ENCODE peak calls at places on chromosomes 2 and 18, in four cellular contexts. One of them, this sample, is unnamed.

GRCh38 chr18:24631238-24632025 is 171.0 kb downstream of the HRH4 start:
- DNase-seq in right lobe of liver: no peak
- DNase-seq in AG09309: no peak
- DNase-seq in prostate gland: no peak
- DNase-seq in this sample: no peak

GRCh38 chr18:59470627-59471121 is 111.6 kb upstream of the LMAN1 start:
- DNase-seq in right lobe of liver: no peak
- DNase-seq in AG09309: no peak
- DNase-seq in prostate gland: peak
- DNase-seq in this sample: no peak

GRCh38 chr18:50578030-50578429 is 18.1 kb downstream of the MAPK4 start:
- DNase-seq in right lobe of liver: no peak
- DNase-seq in AG09309: no peak
- DNase-seq in prostate gland: no peak
- DNase-seq in this sample: no peak

GRCh38 chr2:10495311-10495987 is 47.3 kb upstream of the ODC1 start:
- DNase-seq in right lobe of liver: no peak
- DNase-seq in AG09309: no peak
- DNase-seq in prostate gland: no peak
- DNase-seq in this sample: no peak

GRCh38 chr2:120287183-120288015 is 34.7 kb downstream of the RALB start:
- DNase-seq in right lobe of liver: no peak
- DNase-seq in AG09309: peak
- DNase-seq in prostate gland: no peak
- DNase-seq in this sample: no peak

GRCh38 chr2:119644186-119644585 is 34.8 kb upstream of the TMEM177 start:
- DNase-seq in right lobe of liver: no peak
- DNase-seq in AG09309: no peak
- DNase-seq in prostate gland: no peak
- DNase-seq in this sample: no peak

GRCh38 chr2:40716879-40717278 is 265.0 kb upstream of the SLC8A1 start:
- DNase-seq in right lobe of liver: no peak
- DNase-seq in AG09309: peak
- DNase-seq in prostate gland: no peak
- DNase-seq in this sample: peak

GRCh38 chr2:196166876-196167275 is 4.5 kb downstream of the STK17B start:
- DNase-seq in right lobe of liver: no peak
- DNase-seq in AG09309: no peak
- DNase-seq in prostate gland: no peak
- DNase-seq in this sample: no peak

GRCh38 chr2:144780983-144781382 is 261.1 kb upstream of the ZEB2 start:
- DNase-seq in right lobe of liver: no peak
- DNase-seq in AG09309: peak
- DNase-seq in prostate gland: no peak
- DNase-seq in this sample: no peak

GRCh38 chr2:109514857-109515256 is 98.9 kb downstream of the SEPTIN10 start:
- DNase-seq in right lobe of liver: no peak
- DNase-seq in AG09309: no peak
- DNase-seq in prostate gland: no peak
- DNase-seq in this sample: no peak

GRCh38 chr2:16664052-16664731 is 1.4 kb downstream of the CYRIA start:
- DNase-seq in right lobe of liver: no peak
- DNase-seq in AG09309: no peak
- DNase-seq in prostate gland: peak
- DNase-seq in this sample: peak

GRCh38 chr2:203328735-203329549 is 748 bp downstream of the ABI2 start:
- DNase-seq in right lobe of liver: peak
- DNase-seq in AG09309: no peak
- DNase-seq in prostate gland: peak
- DNase-seq in this sample: peak

GRCh38 chr2:120461546-120462537 is 115.9 kb downstream of the INHBB start:
- DNase-seq in right lobe of liver: no peak
- DNase-seq in AG09309: no peak
- DNase-seq in prostate gland: no peak
- DNase-seq in this sample: no peak

GRCh38 chr18:75491361-75491760 is 63.9 kb upstream of the SMIM21 start:
- DNase-seq in right lobe of liver: no peak
- DNase-seq in AG09309: no peak
- DNase-seq in prostate gland: no peak
- DNase-seq in this sample: no peak

GRCh38 chr2:171289938-171290480 is 129.3 kb upstream of the TLK1 start:
- DNase-seq in right lobe of liver: no peak
- DNase-seq in AG09309: no peak
- DNase-seq in prostate gland: no peak
- DNase-seq in this sample: no peak

GRCh38 chr2:237866119-237866621 is 6.7 kb downstream of the RAMP1 start:
- DNase-seq in right lobe of liver: no peak
- DNase-seq in AG09309: no peak
- DNase-seq in prostate gland: no peak
- DNase-seq in this sample: peak

GRCh38 chr2:28754321-28754720 is 2.7 kb downstream of the PPP1CB start:
- DNase-seq in right lobe of liver: no peak
- DNase-seq in AG09309: no peak
- DNase-seq in prostate gland: no peak
- DNase-seq in this sample: no peak

GRCh38 chr18:72672364-72673151 is 128.4 kb upstream of the CBLN2 start:
- DNase-seq in right lobe of liver: no peak
- DNase-seq in AG09309: peak
- DNase-seq in prostate gland: no peak
- DNase-seq in this sample: no peak

GRCh38 chr2:24926602-24927252 is 6.7 kb upstream of the ADCY3 start:
- DNase-seq in right lobe of liver: no peak
- DNase-seq in AG09309: no peak
- DNase-seq in prostate gland: no peak
- DNase-seq in this sample: peak

GRCh38 chr2:168995744-168996143 is 35.4 kb downstream of the ABCB11 start:
- DNase-seq in right lobe of liver: no peak
- DNase-seq in AG09309: no peak
- DNase-seq in prostate gland: no peak
- DNase-seq in this sample: no peak

GRCh38 chr2:105396254-105397024 is 2.4 kb downstream of the FHL2 start:
- DNase-seq in right lobe of liver: peak
- DNase-seq in AG09309: peak
- DNase-seq in prostate gland: no peak
- DNase-seq in this sample: peak

GRCh38 chr2:26979761-26980160 is 9.3 kb downstream of the MAPRE3 start:
- DNase-seq in right lobe of liver: no peak
- DNase-seq in AG09309: no peak
- DNase-seq in prostate gland: no peak
- DNase-seq in this sample: no peak

GRCh38 chr2:136134126-136134525 is 16.2 kb upstream of the CXCR4 start:
- DNase-seq in right lobe of liver: no peak
- DNase-seq in AG09309: no peak
- DNase-seq in prostate gland: no peak
- DNase-seq in this sample: no peak

GRCh38 chr2:106032676-106033075 is 161.4 kb downstream of the UXS1 start:
- DNase-seq in right lobe of liver: no peak
- DNase-seq in AG09309: no peak
- DNase-seq in prostate gland: no peak
- DNase-seq in this sample: no peak

GRCh38 chr18:10017048-10017447 is 103.2 kb downstream of the VAPA start:
- DNase-seq in right lobe of liver: no peak
- DNase-seq in AG09309: no peak
- DNase-seq in prostate gland: no peak
- DNase-seq in this sample: no peak

GRCh38 chr2:99032786-99033185 is 96.8 kb upstream of the CRACDL start:
- DNase-seq in right lobe of liver: no peak
- DNase-seq in AG09309: no peak
- DNase-seq in prostate gland: no peak
- DNase-seq in this sample: no peak

GRCh38 chr2:111168528-111168929 is 47.8 kb downstream of the BCL2L11 start:
- DNase-seq in right lobe of liver: peak
- DNase-seq in AG09309: peak
- DNase-seq in prostate gland: no peak
- DNase-seq in this sample: peak

GRCh38 chr2:211534655-211535054 is 978.3 kb downstream of the CPS1 start:
- DNase-seq in right lobe of liver: no peak
- DNase-seq in AG09309: no peak
- DNase-seq in prostate gland: no peak
- DNase-seq in this sample: no peak

GRCh38 chr18:50594931-50595330 is 35.0 kb downstream of the MAPK4 start:
- DNase-seq in right lobe of liver: no peak
- DNase-seq in AG09309: no peak
- DNase-seq in prostate gland: no peak
- DNase-seq in this sample: no peak

GRCh38 chr2:57760448-57760847 is 286.2 kb upstream of the VRK2 start:
- DNase-seq in right lobe of liver: no peak
- DNase-seq in AG09309: no peak
- DNase-seq in prostate gland: no peak
- DNase-seq in this sample: no peak

GRCh38 chr2:57759822-57760300 is 286.7 kb upstream of the VRK2 start:
- DNase-seq in right lobe of liver: peak
- DNase-seq in AG09309: peak
- DNase-seq in prostate gland: peak
- DNase-seq in this sample: peak

GRCh38 chr2:57753636-57754035 is 293.0 kb upstream of the VRK2 start:
- DNase-seq in right lobe of liver: no peak
- DNase-seq in AG09309: no peak
- DNase-seq in prostate gland: no peak
- DNase-seq in this sample: no peak

GRCh38 chr2:57758686-57759085 is 287.9 kb upstream of the VRK2 start:
- DNase-seq in right lobe of liver: no peak
- DNase-seq in AG09309: no peak
- DNase-seq in prostate gland: no peak
- DNase-seq in this sample: no peak

GRCh38 chr2:57759131-57759530 is 287.5 kb upstream of the VRK2 start:
- DNase-seq in right lobe of liver: no peak
- DNase-seq in AG09309: no peak
- DNase-seq in prostate gland: no peak
- DNase-seq in this sample: no peak
- H3K4me3 ChIP-seq in right lobe of liver: no peak
- H3K4me3 ChIP-seq in AG09309: no peak
- H3K4me3 ChIP-seq in prostate gland: no peak
- H3K4me3 ChIP-seq in this sample: no peak

GRCh38 chr2:44804406-44805235 is 136.9 kb upstream of the SIX3 start:
- DNase-seq in right lobe of liver: no peak
- DNase-seq in AG09309: no peak
- DNase-seq in prostate gland: no peak
- DNase-seq in this sample: no peak
- TF ChIP-seq CTCF in right lobe of liver: no peak
- TF ChIP-seq CTCF in AG09309: no peak
- TF ChIP-seq CTCF in prostate gland: no peak
- TF ChIP-seq CTCF in this sample: no peak

GRCh38 chr2:1011018-1011405 is 60.4 kb downstream of the SNTG2 start:
- DNase-seq in right lobe of liver: no peak
- DNase-seq in AG09309: no peak
- DNase-seq in prostate gland: no peak
- DNase-seq in this sample: no peak

GRCh38 chr2:1014802-1015201 is 64.2 kb downstream of the SNTG2 start:
- DNase-seq in right lobe of liver: no peak
- DNase-seq in AG09309: no peak
- DNase-seq in prostate gland: no peak
- DNase-seq in this sample: no peak

GRCh38 chr2:1011985-1012384 is 61.3 kb downstream of the SNTG2 start:
- DNase-seq in right lobe of liver: no peak
- DNase-seq in AG09309: no peak
- DNase-seq in prostate gland: no peak
- DNase-seq in this sample: no peak

GRCh38 chr2:1010373-1011017 is 59.8 kb downstream of the SNTG2 start:
- DNase-seq in right lobe of liver: no peak
- DNase-seq in AG09309: no peak
- DNase-seq in prostate gland: no peak
- DNase-seq in this sample: no peak
- H3K4me3 ChIP-seq in right lobe of liver: no peak
- H3K4me3 ChIP-seq in AG09309: no peak
- H3K4me3 ChIP-seq in prostate gland: no peak
- H3K4me3 ChIP-seq in this sample: no peak

DNA sequence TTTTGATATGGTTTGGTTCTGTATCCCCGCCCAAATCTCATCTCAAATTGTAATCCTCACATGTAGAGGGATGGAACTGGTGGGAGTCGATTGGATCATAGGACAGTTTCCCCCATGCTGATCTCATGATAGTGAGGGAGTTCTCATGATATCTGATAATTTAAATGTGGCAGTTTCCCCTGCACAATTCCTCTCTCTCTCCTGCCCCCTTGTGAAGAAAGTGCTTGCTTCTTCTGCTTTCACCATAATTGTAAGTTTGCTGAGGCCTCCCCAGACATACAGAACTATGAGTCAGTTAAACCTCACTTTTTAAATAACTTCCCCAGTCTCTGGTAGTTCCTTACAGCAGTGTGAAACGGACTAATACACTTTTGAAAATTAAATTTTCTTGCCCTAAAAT is 12.3 kb upstream of the KCNJ3 start:
- DNase-seq in right lobe of liver: no peak
- DNase-seq in AG09309: no peak
- DNase-seq in prostate gland: no peak
- DNase-seq in this sample: no peak
- TF ChIP-seq CTCF in right lobe of liver: peak
- TF ChIP-seq CTCF in AG09309: no peak
- TF ChIP-seq CTCF in prostate gland: no peak
- TF ChIP-seq CTCF in this sample: no peak

GRCh38 chr2:68799138-68799537 is 64.5 kb downstream of the ARHGAP25 start:
- DNase-seq in right lobe of liver: no peak
- DNase-seq in AG09309: no peak
- DNase-seq in prostate gland: peak
- DNase-seq in this sample: no peak

GRCh38 chr2:68800517-68800916 is 65.9 kb downstream of the ARHGAP25 start:
- DNase-seq in right lobe of liver: no peak
- DNase-seq in AG09309: no peak
- DNase-seq in prostate gland: no peak
- DNase-seq in this sample: no peak

GRCh38 chr2:68799615-68800400 is 65.2 kb downstream of the ARHGAP25 start:
- DNase-seq in right lobe of liver: no peak
- DNase-seq in AG09309: no peak
- DNase-seq in prostate gland: peak
- DNase-seq in this sample: no peak

GRCh38 chr2:68798574-68798973 is 64.0 kb downstream of the ARHGAP25 start:
- DNase-seq in right lobe of liver: no peak
- DNase-seq in AG09309: no peak
- DNase-seq in prostate gland: no peak
- DNase-seq in this sample: no peak

GRCh38 chr2:68796306-68796905 is 61.8 kb downstream of the ARHGAP25 start:
- DNase-seq in right lobe of liver: no peak
- DNase-seq in AG09309: no peak
- DNase-seq in prostate gland: no peak
- DNase-seq in this sample: no peak
- H3K4me3 ChIP-seq in right lobe of liver: no peak
- H3K4me3 ChIP-seq in AG09309: no peak
- H3K4me3 ChIP-seq in prostate gland: no peak
- H3K4me3 ChIP-seq in this sample: no peak

DNA sequence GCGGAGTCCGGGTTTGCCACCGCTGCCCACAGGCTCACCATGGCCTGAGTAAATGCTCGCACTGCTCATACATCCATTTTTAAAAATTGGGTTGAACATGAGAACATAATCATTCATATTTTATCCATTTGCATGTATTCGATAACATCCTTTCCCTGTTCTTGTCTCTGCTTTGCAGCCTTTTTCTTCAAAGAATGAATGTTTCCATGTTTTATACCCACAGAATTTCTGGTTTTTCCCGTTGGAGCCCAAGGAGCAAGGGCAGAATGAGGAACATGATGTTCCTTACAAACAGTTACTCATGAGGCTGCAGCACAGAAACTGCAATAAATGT is 146.5 kb downstream of the CCDC74A start:
- DNase-seq in right lobe of liver: no peak
- DNase-seq in AG09309: no peak
- DNase-seq in prostate gland: no peak
- DNase-seq in this sample: no peak
- TF ChIP-seq CTCF in right lobe of liver: no peak
- TF ChIP-seq CTCF in AG09309: no peak
- TF ChIP-seq CTCF in prostate gland: no peak
- TF ChIP-seq CTCF in this sample: no peak